ENCODE peak calls at places on chromosomes 13 and 19, in seven cellular contexts. O is stimulated activated CD4-positive, alpha-beta T cell treated with anti-CD3 and anti-CD28 coated beads, Interleukin-1b, Interleukin-23, amount 100 ng/mL, for 24 hours; P is NCI-H82; F is germinal center; V is left lung; X is progenitor cell of endocrine pancreas; Z is type B pancreatic cell. U is an unnamed sample.

GRCh38 chr19:46861691-46862503 is 1.1 kb downstream of the ARHGAP35 start:
- DNase-seq in F (no peak), Z (no peak), P (peak), X (no peak), V (peak), O (no peak), U (no peak)

GRCh38 chr13:46071590-46072249 is 19.2 kb upstream of the ZC3H13 start:
- DNase-seq in Z (no peak), X (no peak), F (peak), V (no peak), O (no peak), P (peak), U (no peak)

GRCh38 chr19:34808566-34808965 is 35.6 kb upstream of the ZNF599 start:
- DNase-seq in F (no peak), O (no peak), X (no peak), V (no peak), Z (no peak), P (no peak), U (no peak)

GRCh38 chr13:109479991-109480696 is 306.2 kb downstream of the IRS2 start:
- DNase-seq in V (no peak), X (no peak), P (no peak), F (no peak), O (no peak), Z (no peak), U (no peak)

GRCh38 chr19:9913237-9914000 is 22.9 kb downstream of the OLFM2 start:
- DNase-seq in P (peak), X (no peak), O (no peak), V (no peak), F (no peak), Z (no peak), U (no peak)

GRCh38 chr19:4748589-4748988 is 24.9 kb upstream of the DPP9 start:
- DNase-seq in F (no peak), Z (no peak), P (no peak), X (no peak), O (no peak), V (no peak), U (no peak)

GRCh38 chr13:73702419-73703071 is 431.7 kb downstream of the KLF12 start:
- DNase-seq in Z (no peak), X (no peak), P (no peak), O (peak), V (no peak), F (no peak), U (no peak)

GRCh38 chr19:48325265-48325910 is at the start of gene EMP3:
- DNase-seq in V (peak), F (peak), X (no peak), Z (no peak), P (peak), O (peak), U (peak)

GRCh38 chr19:4234142-4234861 is 5.0 kb downstream of the EBI3 start:
- DNase-seq in O (no peak), F (no peak), V (no peak), P (no peak), Z (no peak), X (no peak), U (no peak)

U was measured in neural crest cell.